ENCODE peak calls at places on chromosomes 3 and 15, in five cellular contexts. A, C, W, H and K are unnamed samples.

GRCh38 chr3:150377601-150378466 is 30.3 kb upstream of the TSC22D2 start:
- DNase-seq in A (no peak), C (no peak), W (no peak), H (no peak), K (no peak)

GRCh38 chr15:54636147-54636546 is 560.6 kb downstream of the RSL24D1 start:
- DNase-seq in A (no peak), C (no peak), W (no peak), H (no peak), K (no peak)

GRCh38 chr3:52503788-52504424 is 8.8 kb downstream of the STAB1 start:
- DNase-seq in A (no peak), C (no peak), W (no peak), H (no peak), K (no peak)

GRCh38 chr3:25536668-25537331 is 108.7 kb downstream of the RARB start:
- DNase-seq in A (no peak), C (no peak), W (no peak), H (no peak), K (no peak)

GRCh38 chr15:34470892-34471291 is 33.3 kb upstream of the GOLGA8A start:
- DNase-seq in A (no peak), C (no peak), W (no peak), H (no peak), K (no peak)

GRCh38 chr3:96070682-96071081 is 743.7 kb upstream of the EPHA6 start:
- DNase-seq in A (no peak), C (no peak), W (no peak), H (no peak), K (no peak)

GRCh38 chr3:148911173-148911572 is 46.1 kb downstream of the CPA3 start:
- DNase-seq in A (no peak), C (no peak), W (no peak), H (no peak), K (no peak)

GRCh38 chr3:47323431-47324277 is 40.9 kb downstream of the KLHL18 start:
- DNase-seq in A (no peak), C (no peak), W (no peak), H (no peak), K (no peak)

GRCh38 chr3:180447156-180447555 is 154.8 kb upstream of the TTC14 start:
- DNase-seq in A (no peak), C (no peak), W (no peak), H (no peak), K (no peak)

GRCh38 chr3:69161587-69162196 is 39.3 kb upstream of the LMOD3 start:
- DNase-seq in A (peak), C (peak), W (no peak), H (no peak), K (no peak)

GRCh38 chr15:52730163-52730562 is 51.0 kb upstream of the ATOSA start:
- DNase-seq in A (peak), C (peak), W (no peak), H (no peak), K (no peak)

GRCh38 chr3:137692803-137693431 is 71.2 kb upstream of the SOX14 start:
- DNase-seq in A (peak), C (peak), W (no peak), H (no peak), K (no peak)

GRCh38 chr3:154819491-154819890 is 260.6 kb upstream of the MME start:
- DNase-seq in A (no peak), C (no peak), W (no peak), H (no peak), K (no peak)

GRCh38 chr15:99361541-99362185 is 110.4 kb downstream of the LRRC28 start:
- DNase-seq in A (peak), C (peak), W (no peak), H (no peak), K (no peak)

GRCh38 chr3:50674349-50675178 is at the start of gene DOCK3:
- DNase-seq in A (no peak), C (no peak), W (peak), H (peak), K (no peak)

GRCh38 chr15:80247320-80247719 is 4.7 kb downstream of the CTXND1 start:
- DNase-seq in A (no peak), C (no peak), W (no peak), H (no peak), K (no peak)

GRCh38 chr15:101047301-101047781 is 128.2 kb downstream of the LRRK1 start:
- DNase-seq in A (no peak), C (no peak), W (peak), H (peak), K (peak)

GRCh38 chr15:22967084-22967770 is 12.9 kb downstream of the CYFIP1 start:
- DNase-seq in A (no peak), C (no peak), W (no peak), H (peak), K (no peak)

GRCh38 chr15:96321422-96322391 is 8.8 kb upstream of the NR2F2 start:
- DNase-seq in A (no peak), C (no peak), W (peak), H (peak), K (no peak)

GRCh38 chr3:156513619-156514018 is 41.3 kb downstream of the SSR3 start:
- DNase-seq in A (peak), C (no peak), W (no peak), H (no peak), K (no peak)

GRCh38 chr3:184805351-184806038 is 6.5 kb upstream of the VPS8 start:
- DNase-seq in A (no peak), C (peak), W (no peak), H (no peak), K (no peak)

GRCh38 chr15:47718474-47719440 is 1.5 kb downstream of the SEMA6D start:
- DNase-seq in A (no peak), C (no peak), W (no peak), H (peak), K (no peak)

GRCh38 chr15:88256261-88257230 is at the start of gene NTRK3:
- DNase-seq in A (peak), C (no peak), W (no peak), H (peak), K (no peak)

GRCh38 chr15:64284037-64284436 is 71.9 kb downstream of the CSNK1G1 start:
- DNase-seq in A (peak), C (no peak), W (no peak), H (no peak), K (no peak)

GRCh38 chr3:25563601-25564000 is 101.1 kb downstream of the TOP2B start:
- DNase-seq in A (no peak), C (no peak), W (no peak), H (no peak), K (no peak)

GRCh38 chr3:190306513-190307163 is 15.6 kb downstream of the CLDN1 start:
- DNase-seq in A (peak), C (no peak), W (no peak), H (no peak), K (no peak)

GRCh38 chr3:148178508-148178907 is 519.2 kb upstream of the AGTR1 start:
- DNase-seq in A (no peak), C (no peak), W (no peak), H (no peak), K (no peak)

GRCh38 chr3:46006646-46007045 is 11.0 kb upstream of the FYCO1 start:
- DNase-seq in A (no peak), C (no peak), W (no peak), H (no peak), K (no peak)

GRCh38 chr3:176850498-176850897 is 346.8 kb downstream of the TBL1XR1 start:
- DNase-seq in A (no peak), C (no peak), W (no peak), H (no peak), K (no peak)